ENCODE peak calls at places on chromosomes 11 and 22, in eight cellular contexts. W is gastrocnemius medialis, A is Peyer's patch, I is esophagus squamous epithelium, R is prostate gland, V is IMR-90, U is breast epithelium, C is tibial nerve. T is an unnamed sample.

GRCh38 chr11:10601722-10602281 is 33.3 kb upstream of the LYVE1 start:
- DNase-seq in V (no peak), U (no peak), W (no peak), I (no peak), C (no peak), R (no peak), A (no peak), T (peak; percentile 79)

GRCh38 chr22:47034076-47034808 is 271.8 kb downstream of the TBC1D22A start:
- DNase-seq in R (no peak), U (no peak), I (no peak), W (no peak), V (no peak), A (no peak), C (no peak), T (peak; percentile 41)

GRCh38 chr11:122665882-122666281 is 10.4 kb downstream of the UBASH3B start:
- DNase-seq in C (no peak), A (no peak), U (no peak), W (no peak), R (no peak), V (peak; percentile 33), I (no peak), T (no peak)

GRCh38 chr11:121596195-121597145 is 143.7 kb upstream of the SORL1-AS1 start:
- DNase-seq in V (peak; percentile 48), U (no peak), A (no peak), C (no peak), I (no peak), R (no peak), W (no peak), T (no peak)

GRCh38 chr22:19166421-19166820 is 12.1 kb downstream of the SLC25A1 start:
- DNase-seq in V (no peak), R (no peak), U (no peak), W (no peak), C (no peak), I (no peak), A (no peak), T (no peak)

GRCh38 chr11:112000703-112001102 is 24.5 kb upstream of the DLAT start:
- DNase-seq in U (no peak), W (no peak), C (no peak), V (no peak), R (no peak), I (no peak), A (no peak), T (no peak)

GRCh38 chr11:112292785-112293407 is 32.2 kb upstream of the PLET1 start:
- DNase-seq in V (peak; percentile 91), W (peak; percentile 34), I (no peak), A (no peak), U (no peak), C (no peak), R (peak; percentile 43), T (peak; percentile 70)

GRCh38 chr11:27158763-27159679 is 118.4 kb downstream of the BBOX1 start:
- DNase-seq in U (no peak), W (peak; percentile 12), C (peak; percentile 45), V (peak; percentile 81), R (peak; percentile 61), A (no peak), I (no peak), T (peak; percentile 77)

GRCh38 chr11:130523609-130524008 is 75.2 kb downstream of the ADAMTS15 start:
- DNase-seq in A (no peak), C (no peak), V (peak; percentile 97), R (no peak), W (peak; percentile 28), I (no peak), U (no peak), T (peak; percentile 77)

GRCh38 chr11:16902979-16903378 is 111.2 kb downstream of the PLEKHA7 start:
- DNase-seq in R (no peak), V (no peak), U (no peak), C (no peak), I (no peak), W (no peak), A (no peak), T (no peak)

GRCh38 chr11:118170892-118171273 is 5.6 kb downstream of the SCN2B start:
- DNase-seq in A (no peak), R (no peak), C (no peak), V (no peak), U (no peak), W (no peak), I (no peak), T (no peak)

GRCh38 chr11:120346233-120346632 is 10.0 kb downstream of the ARHGEF12 start:
- DNase-seq in W (peak; percentile 49), U (no peak), A (no peak), C (no peak), R (no peak), V (no peak), I (no peak), T (no peak)

GRCh38 chr11:12274558-12275197 is 102.7 kb upstream of the PARVA start:
- DNase-seq in R (no peak), I (no peak), C (no peak), W (no peak), V (peak; percentile 73), A (no peak), U (peak; percentile 38), T (peak; percentile 44)

GRCh38 chr11:14793546-14793945 is 98.5 kb downstream of the CYP2R1 start:
- DNase-seq in I (no peak), C (no peak), V (no peak), A (no peak), R (no peak), U (no peak), W (no peak), T (no peak)

GRCh38 chr11:122271167-122271566 is 155.2 kb upstream of the BLID start:
- DNase-seq in R (no peak), V (no peak), W (no peak), C (no peak), U (no peak), A (no peak), I (no peak), T (no peak)

GRCh38 chr11:121651267-121651625 is 198.5 kb upstream of the SORL1-AS1 start:
- DNase-seq in R (no peak), A (no peak), I (no peak), C (no peak), V (no peak), U (no peak), W (no peak), T (no peak)

GRCh38 chr22:17842386-17842785 is 68.1 kb upstream of the BID start:
- DNase-seq in I (no peak), W (no peak), A (peak; percentile 55), C (no peak), U (no peak), V (no peak), R (no peak), T (peak; percentile 76)

GRCh38 chr11:61797263-61797944 is 4.7 kb downstream of the FEN1 start:
- DNase-seq in C (peak; percentile 68), R (peak; percentile 86), W (peak; percentile 41), A (peak; percentile 74), V (peak; percentile 88), U (peak; percentile 71), I (no peak), T (peak; percentile 90)
- TF ChIP-seq POLR2A in C (no peak), R (no peak), W (no peak), A (no peak), V (no peak), U (no peak), I (no peak), T (no peak)

GRCh38 chr11:35579557-35580396 is 38.5 kb upstream of the FJX1 start:
- DNase-seq in C (no peak), I (no peak), R (no peak), W (no peak), V (peak; percentile 99), U (no peak), A (no peak), T (no peak)

GRCh38 chr11:35583126-35583525 is 35.1 kb upstream of the FJX1 start:
- DNase-seq in V (peak; percentile 56), A (no peak), R (no peak), C (no peak), I (no peak), W (no peak), U (no peak), T (no peak)

GRCh38 chr11:35583843-35584242 is 34.4 kb upstream of the FJX1 start:
- DNase-seq in I (no peak), W (no peak), R (no peak), U (no peak), V (no peak), A (no peak), C (no peak), T (no peak)

GRCh38 chr11:35582033-35582432 is 36.2 kb upstream of the FJX1 start:
- DNase-seq in R (no peak), A (no peak), I (no peak), C (no peak), W (no peak), V (no peak), U (no peak), T (no peak)

DNA sequence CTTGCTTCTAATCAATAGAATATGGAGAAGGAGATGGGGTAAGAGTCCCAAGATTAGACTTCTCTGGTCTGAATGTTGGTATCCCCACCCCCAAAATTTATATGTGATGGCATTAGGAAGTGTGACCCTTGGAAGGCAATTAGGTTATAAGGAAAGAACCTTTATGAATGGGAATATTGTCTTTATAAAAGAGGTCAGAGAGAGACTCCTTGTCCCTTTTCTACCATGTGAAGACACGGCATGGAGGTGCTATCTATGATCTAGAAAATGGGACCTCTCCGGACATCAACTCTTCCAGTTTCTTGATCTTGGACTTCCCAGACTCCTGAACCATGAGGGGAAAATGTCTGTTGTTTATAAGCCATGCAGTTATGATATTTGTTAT is 37.9 kb upstream of the FJX1 start:
- DNase-seq in A (no peak), I (no peak), W (no peak), U (no peak), V (no peak), C (no peak), R (no peak), T (no peak)
- H3K4me1 ChIP-seq in A (no peaks in the 10 kb centered on the region), I (peaks cover 6% of the 10 kb centered on the region), W (no peaks in the 10 kb centered on the region), U (no peaks in the 10 kb centered on the region), V (peaks cover 25% of the 10 kb centered on the region), C (no peaks in the 10 kb centered on the region), R (no peaks in the 10 kb centered on the region), T (no peaks in the 10 kb centered on the region)

GRCh38 chr11:2250041-2250440 is 20.3 kb downstream of the ASCL2 start:
- DNase-seq in V (no peak), I (no peak), W (no peak), U (no peak), A (no peak), C (no peak), R (no peak), T (peak; percentile 18)
- TF ChIP-seq POLR2A in V (no peak), I (no peak), W (no peak), U (no peak), A (no peak), C (no peak), R (no peak), T (no peak)

GRCh38 chr22:49948573-49948957 is 12.0 kb upstream of the PIM3 start:
- DNase-seq in C (no peak), R (no peak), I (no peak), V (no peak), W (no peak), U (no peak), A (no peak), T (no peak)

GRCh38 chr22:49948116-49948515 is 12.5 kb upstream of the PIM3 start:
- DNase-seq in U (no peak), A (no peak), C (no peak), W (no peak), V (no peak), R (peak; percentile 70), I (no peak), T (no peak)

GRCh38 chr22:49950396-49950994 is 10.1 kb upstream of the PIM3 start:
- DNase-seq in V (no peak), R (no peak), W (no peak), I (no peak), U (no peak), A (no peak), C (no peak), T (no peak)

GRCh38 chr22:49949914-49950292 is 10.7 kb upstream of the PIM3 start:
- DNase-seq in A (no peak), W (no peak), R (no peak), C (no peak), I (no peak), V (no peak), U (no peak), T (no peak)

GRCh38 chr22:49948958-49949913 is 11.3 kb upstream of the PIM3 start:
- DNase-seq in V (no peak), I (no peak), U (peak; percentile 88), W (no peak), A (no peak), C (no peak), R (peak; percentile 93), T (no peak)
- H3K4me1 ChIP-seq in V (peaks cover 36% of the 10 kb centered on the region), I (peaks cover 64% of the 10 kb centered on the region), U (peaks cover 59% of the 10 kb centered on the region), W (peaks cover 17% of the 10 kb centered on the region), A (no peaks in the 10 kb centered on the region), C (peaks cover 14% of the 10 kb centered on the region), R (peaks cover 54% of the 10 kb centered on the region), T (peaks cover 21% of the 10 kb centered on the region)

T was measured in sigmoid colon.